ENCODE peak calls at places on chromosomes 2 and 18, in six cellular contexts. One of them, this sample, is unnamed.

GRCh38 chr18:27921904-27922541 is 254.9 kb downstream of the CDH2 start:
- DNase-seq in body of pancreas: no peak
- DNase-seq in GM12865: no peak
- DNase-seq in T-helper 9 cell: no peak
- DNase-seq in stimulated activated CD8-positive, alpha-beta memory T cell treated with anti-CD3 and anti-CD28 coated beads, Interleukin-15, amount 100 ng/mL, for 48 hours: no peak
- DNase-seq in MM.1S: no peak
- DNase-seq in this sample: no peak

GRCh38 chr18:37565985-37566478 is 434 bp upstream of the CELF4 start:
- DNase-seq in body of pancreas: peak; percentile 59
- DNase-seq in GM12865: no peak
- DNase-seq in T-helper 9 cell: no peak
- DNase-seq in stimulated activated CD8-positive, alpha-beta memory T cell treated with anti-CD3 and anti-CD28 coated beads, Interleukin-15, amount 100 ng/mL, for 48 hours: no peak
- DNase-seq in MM.1S: no peak
- DNase-seq in this sample: no peak

GRCh38 chr18:22432672-22433137 is 15.0 kb upstream of the CTAGE1 start:
- DNase-seq in body of pancreas: peak; percentile 85
- DNase-seq in GM12865: no peak
- DNase-seq in T-helper 9 cell: no peak
- DNase-seq in stimulated activated CD8-positive, alpha-beta memory T cell treated with anti-CD3 and anti-CD28 coated beads, Interleukin-15, amount 100 ng/mL, for 48 hours: no peak
- DNase-seq in MM.1S: no peak
- DNase-seq in this sample: no peak

GRCh38 chr18:38635706-38636105 is 1070.1 kb upstream of the CELF4 start:
- DNase-seq in body of pancreas: no peak
- DNase-seq in GM12865: no peak
- DNase-seq in T-helper 9 cell: no peak
- DNase-seq in stimulated activated CD8-positive, alpha-beta memory T cell treated with anti-CD3 and anti-CD28 coated beads, Interleukin-15, amount 100 ng/mL, for 48 hours: no peak
- DNase-seq in MM.1S: no peak
- DNase-seq in this sample: no peak

GRCh38 chr2:32523711-32524110 is 104.1 kb upstream of the TTC27 start:
- DNase-seq in body of pancreas: no peak
- DNase-seq in GM12865: no peak
- DNase-seq in T-helper 9 cell: no peak
- DNase-seq in stimulated activated CD8-positive, alpha-beta memory T cell treated with anti-CD3 and anti-CD28 coated beads, Interleukin-15, amount 100 ng/mL, for 48 hours: no peak
- DNase-seq in MM.1S: no peak
- DNase-seq in this sample: no peak

GRCh38 chr2:180625006-180625844 is 355.2 kb upstream of the UBE2E3 start:
- DNase-seq in body of pancreas: no peak
- DNase-seq in GM12865: no peak
- DNase-seq in T-helper 9 cell: no peak
- DNase-seq in stimulated activated CD8-positive, alpha-beta memory T cell treated with anti-CD3 and anti-CD28 coated beads, Interleukin-15, amount 100 ng/mL, for 48 hours: no peak
- DNase-seq in MM.1S: no peak
- DNase-seq in this sample: no peak

GRCh38 chr2:226114436-226114835 is 685.2 kb downstream of the IRS1 start:
- DNase-seq in body of pancreas: no peak
- DNase-seq in GM12865: no peak
- DNase-seq in T-helper 9 cell: no peak
- DNase-seq in stimulated activated CD8-positive, alpha-beta memory T cell treated with anti-CD3 and anti-CD28 coated beads, Interleukin-15, amount 100 ng/mL, for 48 hours: no peak
- DNase-seq in MM.1S: no peak
- DNase-seq in this sample: no peak

GRCh38 chr2:38892819-38893218 is 3.1 kb downstream of the ARHGEF33 start:
- DNase-seq in body of pancreas: no peak
- DNase-seq in GM12865: no peak
- DNase-seq in T-helper 9 cell: no peak
- DNase-seq in stimulated activated CD8-positive, alpha-beta memory T cell treated with anti-CD3 and anti-CD28 coated beads, Interleukin-15, amount 100 ng/mL, for 48 hours: no peak
- DNase-seq in MM.1S: no peak
- DNase-seq in this sample: no peak

GRCh38 chr2:102581911-102582310 is 37.4 kb upstream of the SLC9A2 start:
- DNase-seq in body of pancreas: no peak
- DNase-seq in GM12865: no peak
- DNase-seq in T-helper 9 cell: no peak
- DNase-seq in stimulated activated CD8-positive, alpha-beta memory T cell treated with anti-CD3 and anti-CD28 coated beads, Interleukin-15, amount 100 ng/mL, for 48 hours: no peak
- DNase-seq in MM.1S: no peak
- DNase-seq in this sample: no peak

GRCh38 chr2:236687296-236687955 is 117.8 kb downstream of the ACKR3 start:
- DNase-seq in body of pancreas: no peak
- DNase-seq in GM12865: no peak
- DNase-seq in T-helper 9 cell: no peak
- DNase-seq in stimulated activated CD8-positive, alpha-beta memory T cell treated with anti-CD3 and anti-CD28 coated beads, Interleukin-15, amount 100 ng/mL, for 48 hours: no peak
- DNase-seq in MM.1S: no peak
- DNase-seq in this sample: no peak

GRCh38 chr2:141316606-141317005 is 814.2 kb downstream of the LRP1B start:
- DNase-seq in body of pancreas: no peak
- DNase-seq in GM12865: no peak
- DNase-seq in T-helper 9 cell: no peak
- DNase-seq in stimulated activated CD8-positive, alpha-beta memory T cell treated with anti-CD3 and anti-CD28 coated beads, Interleukin-15, amount 100 ng/mL, for 48 hours: no peak
- DNase-seq in MM.1S: no peak
- DNase-seq in this sample: no peak

GRCh38 chr2:218671077-218671653 is 637 bp downstream of the RNF25 start:
- DNase-seq in body of pancreas: no peak
- DNase-seq in GM12865: no peak
- DNase-seq in T-helper 9 cell: no peak
- DNase-seq in stimulated activated CD8-positive, alpha-beta memory T cell treated with anti-CD3 and anti-CD28 coated beads, Interleukin-15, amount 100 ng/mL, for 48 hours: no peak
- DNase-seq in MM.1S: no peak
- DNase-seq in this sample: no peak

GRCh38 chr2:155021591-155021990 is 323.1 kb downstream of the KCNJ3 start:
- DNase-seq in body of pancreas: no peak
- DNase-seq in GM12865: no peak
- DNase-seq in T-helper 9 cell: no peak
- DNase-seq in stimulated activated CD8-positive, alpha-beta memory T cell treated with anti-CD3 and anti-CD28 coated beads, Interleukin-15, amount 100 ng/mL, for 48 hours: no peak
- DNase-seq in MM.1S: no peak
- DNase-seq in this sample: no peak

GRCh38 chr2:68359889-68360288 is 5.2 kb upstream of the PLEK start:
- DNase-seq in body of pancreas: no peak
- DNase-seq in GM12865: no peak
- DNase-seq in T-helper 9 cell: no peak
- DNase-seq in stimulated activated CD8-positive, alpha-beta memory T cell treated with anti-CD3 and anti-CD28 coated beads, Interleukin-15, amount 100 ng/mL, for 48 hours: no peak
- DNase-seq in MM.1S: no peak
- DNase-seq in this sample: no peak

GRCh38 chr2:11697103-11697871 is 27.3 kb upstream of the NTSR2 start:
- DNase-seq in body of pancreas: no peak
- DNase-seq in GM12865: no peak
- DNase-seq in T-helper 9 cell: no peak
- DNase-seq in stimulated activated CD8-positive, alpha-beta memory T cell treated with anti-CD3 and anti-CD28 coated beads, Interleukin-15, amount 100 ng/mL, for 48 hours: no peak
- DNase-seq in MM.1S: no peak
- DNase-seq in this sample: no peak

GRCh38 chr2:21379140-21379539 is 255.4 kb downstream of the TDRD15 start:
- DNase-seq in body of pancreas: no peak
- DNase-seq in GM12865: no peak
- DNase-seq in T-helper 9 cell: no peak
- DNase-seq in stimulated activated CD8-positive, alpha-beta memory T cell treated with anti-CD3 and anti-CD28 coated beads, Interleukin-15, amount 100 ng/mL, for 48 hours: no peak
- DNase-seq in MM.1S: no peak
- DNase-seq in this sample: no peak

GRCh38 chr2:111049792-111050640 is 70.7 kb upstream of the BCL2L11 start:
- DNase-seq in body of pancreas: peak; percentile 65
- DNase-seq in GM12865: peak; percentile 77
- DNase-seq in T-helper 9 cell: no peak
- DNase-seq in stimulated activated CD8-positive, alpha-beta memory T cell treated with anti-CD3 and anti-CD28 coated beads, Interleukin-15, amount 100 ng/mL, for 48 hours: no peak
- DNase-seq in MM.1S: peak; percentile 93
- DNase-seq in this sample: peak; percentile 84

GRCh38 chr2:43846140-43846793 is 7.5 kb downstream of the ABCG8 start:
- DNase-seq in body of pancreas: no peak
- DNase-seq in GM12865: no peak
- DNase-seq in T-helper 9 cell: no peak
- DNase-seq in stimulated activated CD8-positive, alpha-beta memory T cell treated with anti-CD3 and anti-CD28 coated beads, Interleukin-15, amount 100 ng/mL, for 48 hours: no peak
- DNase-seq in MM.1S: no peak
- DNase-seq in this sample: no peak

GRCh38 chr2:196427996-196428634 is 211.4 kb upstream of the CCDC150 start:
- DNase-seq in body of pancreas: no peak
- DNase-seq in GM12865: no peak
- DNase-seq in T-helper 9 cell: no peak
- DNase-seq in stimulated activated CD8-positive, alpha-beta memory T cell treated with anti-CD3 and anti-CD28 coated beads, Interleukin-15, amount 100 ng/mL, for 48 hours: no peak
- DNase-seq in MM.1S: no peak
- DNase-seq in this sample: no peak

GRCh38 chr18:8656226-8656625 is 47.0 kb downstream of the RAB12 start:
- DNase-seq in body of pancreas: no peak
- DNase-seq in GM12865: no peak
- DNase-seq in T-helper 9 cell: no peak
- DNase-seq in stimulated activated CD8-positive, alpha-beta memory T cell treated with anti-CD3 and anti-CD28 coated beads, Interleukin-15, amount 100 ng/mL, for 48 hours: no peak
- DNase-seq in MM.1S: no peak
- DNase-seq in this sample: no peak

GRCh38 chr2:111703759-111704158 is 180.2 kb downstream of the ANAPC1 start:
- DNase-seq in body of pancreas: no peak
- DNase-seq in GM12865: no peak
- DNase-seq in T-helper 9 cell: no peak
- DNase-seq in stimulated activated CD8-positive, alpha-beta memory T cell treated with anti-CD3 and anti-CD28 coated beads, Interleukin-15, amount 100 ng/mL, for 48 hours: no peak
- DNase-seq in MM.1S: peak; percentile 41
- DNase-seq in this sample: peak; percentile 73

GRCh38 chr18:21433436-21433835 is 167.1 kb downstream of the ESCO1 start:
- DNase-seq in body of pancreas: no peak
- DNase-seq in GM12865: no peak
- DNase-seq in T-helper 9 cell: no peak
- DNase-seq in stimulated activated CD8-positive, alpha-beta memory T cell treated with anti-CD3 and anti-CD28 coated beads, Interleukin-15, amount 100 ng/mL, for 48 hours: no peak
- DNase-seq in MM.1S: no peak
- DNase-seq in this sample: no peak

GRCh38 chr2:127740665-127741287 is 39.5 kb downstream of the SFT2D3 start:
- DNase-seq in body of pancreas: no peak
- DNase-seq in GM12865: no peak
- DNase-seq in T-helper 9 cell: no peak
- DNase-seq in stimulated activated CD8-positive, alpha-beta memory T cell treated with anti-CD3 and anti-CD28 coated beads, Interleukin-15, amount 100 ng/mL, for 48 hours: no peak
- DNase-seq in MM.1S: no peak
- DNase-seq in this sample: peak; percentile 10

This sample was measured in OCI-LY7.